ENCODE peak calls at places on chromosomes 4 and X, in four cellular contexts. One of them, this sample, is unnamed.

GRCh38 chr4:183842134-183842838 is 62.8 kb upstream of the STOX2 start:
- ATAC-seq in left lung: no peak
- ATAC-seq in activated naive CD8-positive, alpha-beta T cell treated with anti-CD3 and anti-CD28 coated beads, Interleukin-2, amount 50 U/mL, for 24 hours: no peak
- ATAC-seq in activated CD4-positive, alpha-beta T cell treated with anti-CD3 and anti-CD28 coated beads for 36 hours: no peak
- ATAC-seq in this sample: no peak

GRCh38 chrX:40049084-40049641 is 48.6 kb downstream of the BCOR start:
- ATAC-seq in left lung: no peak
- ATAC-seq in activated CD4-positive, alpha-beta T cell treated with anti-CD3 and anti-CD28 coated beads for 36 hours: no peak
- ATAC-seq in activated naive CD8-positive, alpha-beta T cell treated with anti-CD3 and anti-CD28 coated beads, Interleukin-2, amount 50 U/mL, for 24 hours: no peak
- ATAC-seq in this sample: no peak

GRCh38 chr4:104899863-104900262 is 246.8 kb upstream of the TET2 start:
- ATAC-seq in left lung: no peak
- ATAC-seq in activated CD4-positive, alpha-beta T cell treated with anti-CD3 and anti-CD28 coated beads for 36 hours: no peak
- ATAC-seq in activated naive CD8-positive, alpha-beta T cell treated with anti-CD3 and anti-CD28 coated beads, Interleukin-2, amount 50 U/mL, for 24 hours: no peak
- ATAC-seq in this sample: no peak

GRCh38 chr4:122842984-122843531 is 16.4 kb downstream of the FGF2 start:
- ATAC-seq in activated naive CD8-positive, alpha-beta T cell treated with anti-CD3 and anti-CD28 coated beads, Interleukin-2, amount 50 U/mL, for 24 hours: no peak
- ATAC-seq in activated CD4-positive, alpha-beta T cell treated with anti-CD3 and anti-CD28 coated beads for 36 hours: no peak
- ATAC-seq in left lung: no peak
- ATAC-seq in this sample: no peak

GRCh38 chr4:174521800-174522182 is 497 bp downstream of the HPGD start:
- ATAC-seq in activated CD4-positive, alpha-beta T cell treated with anti-CD3 and anti-CD28 coated beads for 36 hours: peak; percentile 19
- ATAC-seq in left lung: peak; percentile 74
- ATAC-seq in activated naive CD8-positive, alpha-beta T cell treated with anti-CD3 and anti-CD28 coated beads, Interleukin-2, amount 50 U/mL, for 24 hours: peak; percentile 17
- ATAC-seq in this sample: peak; percentile 44

GRCh38 chrX:74119016-74119910 is 184.7 kb upstream of the ZCCHC13 start:
- ATAC-seq in left lung: no peak
- ATAC-seq in activated CD4-positive, alpha-beta T cell treated with anti-CD3 and anti-CD28 coated beads for 36 hours: no peak
- ATAC-seq in activated naive CD8-positive, alpha-beta T cell treated with anti-CD3 and anti-CD28 coated beads, Interleukin-2, amount 50 U/mL, for 24 hours: peak; percentile 59
- ATAC-seq in this sample: peak; percentile 45

GRCh38 chr4:22824091-22824490 is 131.4 kb downstream of the GBA3 start:
- ATAC-seq in activated CD4-positive, alpha-beta T cell treated with anti-CD3 and anti-CD28 coated beads for 36 hours: no peak
- ATAC-seq in left lung: peak; percentile 85
- ATAC-seq in activated naive CD8-positive, alpha-beta T cell treated with anti-CD3 and anti-CD28 coated beads, Interleukin-2, amount 50 U/mL, for 24 hours: no peak
- ATAC-seq in this sample: no peak

GRCh38 chrX:2391869-2392606 is 108.7 kb downstream of the DHRSX start:
- ATAC-seq in activated CD4-positive, alpha-beta T cell treated with anti-CD3 and anti-CD28 coated beads for 36 hours: no peak
- ATAC-seq in activated naive CD8-positive, alpha-beta T cell treated with anti-CD3 and anti-CD28 coated beads, Interleukin-2, amount 50 U/mL, for 24 hours: no peak
- ATAC-seq in left lung: no peak
- ATAC-seq in this sample: no peak

GRCh38 chr4:176794151-176794550 is 1.4 kb upstream of the VEGFC start:
- ATAC-seq in left lung: peak; percentile 60
- ATAC-seq in activated naive CD8-positive, alpha-beta T cell treated with anti-CD3 and anti-CD28 coated beads, Interleukin-2, amount 50 U/mL, for 24 hours: no peak
- ATAC-seq in activated CD4-positive, alpha-beta T cell treated with anti-CD3 and anti-CD28 coated beads for 36 hours: no peak
- ATAC-seq in this sample: no peak

GRCh38 chr4:124304936-124305335 is 407.6 kb downstream of the ANKRD50 start:
- ATAC-seq in left lung: no peak
- ATAC-seq in activated CD4-positive, alpha-beta T cell treated with anti-CD3 and anti-CD28 coated beads for 36 hours: no peak
- ATAC-seq in activated naive CD8-positive, alpha-beta T cell treated with anti-CD3 and anti-CD28 coated beads, Interleukin-2, amount 50 U/mL, for 24 hours: no peak
- ATAC-seq in this sample: no peak

GRCh38 chr4:76055005-76055404 is 19.1 kb upstream of the CXCL11 start:
- ATAC-seq in activated CD4-positive, alpha-beta T cell treated with anti-CD3 and anti-CD28 coated beads for 36 hours: peak; percentile 83
- ATAC-seq in left lung: no peak
- ATAC-seq in activated naive CD8-positive, alpha-beta T cell treated with anti-CD3 and anti-CD28 coated beads, Interleukin-2, amount 50 U/mL, for 24 hours: peak; percentile 84
- ATAC-seq in this sample: peak; percentile 87

GRCh38 chr4:100566396-100566795 is 48.6 kb upstream of the EMCN start:
- ATAC-seq in activated CD4-positive, alpha-beta T cell treated with anti-CD3 and anti-CD28 coated beads for 36 hours: peak; percentile 57
- ATAC-seq in left lung: no peak
- ATAC-seq in activated naive CD8-positive, alpha-beta T cell treated with anti-CD3 and anti-CD28 coated beads, Interleukin-2, amount 50 U/mL, for 24 hours: no peak
- ATAC-seq in this sample: peak; percentile 75

GRCh38 chr4:175176710-175177109 is 258.6 kb downstream of the ADAM29 start:
- ATAC-seq in activated naive CD8-positive, alpha-beta T cell treated with anti-CD3 and anti-CD28 coated beads, Interleukin-2, amount 50 U/mL, for 24 hours: no peak
- ATAC-seq in activated CD4-positive, alpha-beta T cell treated with anti-CD3 and anti-CD28 coated beads for 36 hours: no peak
- ATAC-seq in left lung: no peak
- ATAC-seq in this sample: no peak

GRCh38 chr4:110869862-110870577 is 247.1 kb upstream of the PITX2 start:
- ATAC-seq in left lung: no peak
- ATAC-seq in activated naive CD8-positive, alpha-beta T cell treated with anti-CD3 and anti-CD28 coated beads, Interleukin-2, amount 50 U/mL, for 24 hours: no peak
- ATAC-seq in activated CD4-positive, alpha-beta T cell treated with anti-CD3 and anti-CD28 coated beads for 36 hours: no peak
- ATAC-seq in this sample: no peak

GRCh38 chrX:40207626-40208025 is 109.9 kb upstream of the BCOR start:
- ATAC-seq in activated naive CD8-positive, alpha-beta T cell treated with anti-CD3 and anti-CD28 coated beads, Interleukin-2, amount 50 U/mL, for 24 hours: peak; percentile 97
- ATAC-seq in left lung: no peak
- ATAC-seq in activated CD4-positive, alpha-beta T cell treated with anti-CD3 and anti-CD28 coated beads for 36 hours: peak; percentile 93
- ATAC-seq in this sample: peak; percentile 85

GRCh38 chr4:48017108-48017527 is 546 bp downstream of the NIPAL1 start:
- ATAC-seq in left lung: peak; percentile 77
- ATAC-seq in activated naive CD8-positive, alpha-beta T cell treated with anti-CD3 and anti-CD28 coated beads, Interleukin-2, amount 50 U/mL, for 24 hours: peak; percentile 65
- ATAC-seq in activated CD4-positive, alpha-beta T cell treated with anti-CD3 and anti-CD28 coated beads for 36 hours: peak; percentile 42
- ATAC-seq in this sample: peak; percentile 60

GRCh38 chr4:37928896-37929537 is 31.2 kb upstream of the PTTG2 start:
- ATAC-seq in left lung: no peak
- ATAC-seq in activated CD4-positive, alpha-beta T cell treated with anti-CD3 and anti-CD28 coated beads for 36 hours: peak; percentile 64
- ATAC-seq in activated naive CD8-positive, alpha-beta T cell treated with anti-CD3 and anti-CD28 coated beads, Interleukin-2, amount 50 U/mL, for 24 hours: peak; percentile 45
- ATAC-seq in this sample: peak; percentile 71

GRCh38 chr4:304987-305680 is at the start of gene ZNF732:
- ATAC-seq in activated CD4-positive, alpha-beta T cell treated with anti-CD3 and anti-CD28 coated beads for 36 hours: peak; percentile 42
- ATAC-seq in activated naive CD8-positive, alpha-beta T cell treated with anti-CD3 and anti-CD28 coated beads, Interleukin-2, amount 50 U/mL, for 24 hours: no peak
- ATAC-seq in left lung: peak; percentile 62
- ATAC-seq in this sample: no peak

GRCh38 chrX:67346667-67347066 is 197.2 kb upstream of the AR start:
- ATAC-seq in left lung: peak; percentile 80
- ATAC-seq in activated naive CD8-positive, alpha-beta T cell treated with anti-CD3 and anti-CD28 coated beads, Interleukin-2, amount 50 U/mL, for 24 hours: no peak
- ATAC-seq in activated CD4-positive, alpha-beta T cell treated with anti-CD3 and anti-CD28 coated beads for 36 hours: no peak
- ATAC-seq in this sample: no peak